ENCODE peak calls at places on chromosomes 7 and 10, in eight cellular contexts. C, H, K, E, A, U, B and Y are unnamed samples.

GRCh38 chr7:42597296-42597695 is 314.6 kb downstream of the C7orf25 start:
- DNase-seq in B (no peak), U (no peak), K (no peak), E (no peak), H (no peak), A (no peak), C (no peak), Y (no peak)

GRCh38 chr7:108083980-108084379 is 46.2 kb downstream of the LAMB4 start:
- DNase-seq in K (peak; percentile 44), U (no peak), E (no peak), B (no peak), A (no peak), C (no peak), H (peak; percentile 53), Y (no peak)

GRCh38 chr10:104306897-104307296 is 31.4 kb downstream of the ITPRIP start:
- DNase-seq in C (peak; percentile 84), K (no peak), B (no peak), H (no peak), E (no peak), U (no peak), A (no peak), Y (no peak)

GRCh38 chr7:131604841-131605279 is 48.4 kb upstream of the PODXL start:
- DNase-seq in K (peak; percentile 79), A (no peak), U (no peak), C (no peak), E (peak; percentile 81), H (peak; percentile 75), B (peak; percentile 80), Y (no peak)

GRCh38 chr7:37031571-37032257 is 307.4 kb upstream of the AOAH start:
- DNase-seq in E (peak; percentile 68), C (peak; percentile 54), B (peak; percentile 98), U (peak; percentile 37), K (peak; percentile 97), H (peak; percentile 100), A (no peak), Y (no peak)

GRCh38 chr10:18010050-18010449 is 58.3 kb downstream of the SLC39A12 start:
- DNase-seq in K (peak; percentile 40), H (peak; percentile 71), A (no peak), B (no peak), C (no peak), E (no peak), U (no peak), Y (no peak)

GRCh38 chr10:58868736-58869435 is 307.6 kb upstream of the PHYHIPL start:
- DNase-seq in C (no peak), K (no peak), E (no peak), H (peak; percentile 47), A (no peak), U (no peak), B (no peak), Y (no peak)

GRCh38 chr10:118286051-118286838 is 55.9 kb downstream of the FAM204A start:
- DNase-seq in C (peak; percentile 24), K (no peak), A (no peak), B (no peak), U (no peak), H (no peak), E (no peak), Y (no peak)

GRCh38 chr7:149865437-149865836 is 8.3 kb upstream of the ATP6V0E2 start:
- DNase-seq in U (no peak), H (peak; percentile 20), K (no peak), E (no peak), B (no peak), C (no peak), A (peak; percentile 75), Y (no peak)

GRCh38 chr10:19843487-19843886 is 27.3 kb downstream of the PLXDC2 start:
- DNase-seq in A (no peak), B (no peak), H (peak; percentile 77), E (no peak), C (no peak), U (no peak), K (no peak), Y (no peak)

DNA sequence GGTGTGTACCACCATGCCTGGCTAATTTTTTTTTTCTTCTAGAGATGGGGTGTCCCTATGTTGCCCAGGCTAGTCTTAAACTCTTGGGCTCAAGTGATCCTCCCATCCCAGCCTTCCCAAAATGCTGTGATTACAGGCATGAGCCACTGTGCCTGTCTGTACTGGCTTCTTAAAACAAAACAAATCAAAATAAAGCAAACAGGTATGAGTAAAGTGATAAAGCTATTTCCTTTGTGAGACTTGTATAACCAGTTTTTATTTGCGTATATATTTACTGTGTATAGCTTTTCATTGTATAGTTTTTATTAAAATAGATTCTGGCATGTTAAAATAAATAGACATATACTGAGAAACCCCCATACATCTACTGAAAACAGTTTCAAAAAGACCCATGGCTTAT is 14.3 kb downstream of the LCOR start:
- DNase-seq in U (no peak), B (peak; percentile 43), E (no peak), C (no peak), A (no peak), H (no peak), K (peak; percentile 34), Y (no peak)
- H3K79me2 ChIP-seq in U (peaks cover 95% of the 10 kb centered on the region), B (peaks cover 90% of the 10 kb centered on the region), E (peaks cover 21% of the 10 kb centered on the region), C (peaks cover 100% of the 10 kb centered on the region), A (peaks cover 98% of the 10 kb centered on the region), H (peaks cover 79% of the 10 kb centered on the region), K (peaks cover 96% of the 10 kb centered on the region), Y (peaks cover 95% of the 10 kb centered on the region)

GRCh38 chr7:22934023-22934422 is 79.9 kb downstream of the HYCC1 start:
- DNase-seq in E (no peak), K (no peak), H (no peak), A (no peak), C (no peak), U (no peak), B (no peak), Y (no peak)

GRCh38 chr7:22934473-22935065 is 79.4 kb downstream of the HYCC1 start:
- DNase-seq in B (no peak), A (no peak), C (no peak), U (no peak), E (no peak), K (no peak), H (peak; percentile 86), Y (no peak)

GRCh38 chr7:22935269-22935668 is 78.7 kb downstream of the HYCC1 start:
- DNase-seq in B (no peak), H (no peak), U (no peak), E (no peak), A (no peak), K (no peak), C (peak; percentile 4), Y (no peak)

GRCh38 chr7:22931011-22931410 is 82.9 kb downstream of the HYCC1 start:
- DNase-seq in E (no peak), U (no peak), C (no peak), A (no peak), B (no peak), K (no peak), H (no peak), Y (no peak)

GRCh38 chr7:22932896-22933295 is 81.0 kb downstream of the HYCC1 start:
- DNase-seq in A (no peak), K (no peak), U (no peak), B (no peak), C (no peak), E (no peak), H (peak; percentile 50), Y (no peak)
- H3K27ac ChIP-seq in A (no peak overlapping the region), K (no peak overlapping the region), U (no peak overlapping the region), B (no peak overlapping the region), C (no peak overlapping the region), E (no peak overlapping the region), H (no peak overlapping the region), Y (no peak overlapping the region)

DNA sequence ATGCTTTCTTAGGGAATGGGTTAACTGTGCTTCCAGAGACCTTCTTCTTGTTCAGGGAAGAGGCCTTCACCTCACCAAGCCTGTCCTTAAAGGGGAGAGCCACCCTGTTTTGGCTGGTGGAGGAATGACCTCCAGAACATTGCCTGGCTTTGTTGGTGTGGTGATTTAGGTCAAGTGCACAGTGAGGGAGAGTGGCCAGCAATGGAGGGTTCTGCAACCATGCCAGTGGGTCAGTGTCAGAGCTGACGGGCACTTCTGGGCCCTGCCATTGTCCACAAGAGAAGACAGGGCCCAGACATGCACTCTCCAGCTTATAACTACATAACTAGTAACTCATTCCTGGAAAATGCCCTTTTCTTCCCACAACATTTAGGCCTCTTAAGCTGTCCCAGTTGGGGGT is 238.5 kb upstream of the AKR1E2 start:
- DNase-seq in K (no peak), B (no peak), H (no peak), A (no peak), U (no peak), C (no peak), E (no peak), Y (no peak)
- H4K20me1 ChIP-seq in K (no peaks in the 10 kb centered on the region), B (no peaks in the 10 kb centered on the region), H (no peaks in the 10 kb centered on the region), A (no peaks in the 10 kb centered on the region), U (no peaks in the 10 kb centered on the region), C (no peaks in the 10 kb centered on the region), E (no peaks in the 10 kb centered on the region), Y (no peaks in the 10 kb centered on the region)

DNA sequence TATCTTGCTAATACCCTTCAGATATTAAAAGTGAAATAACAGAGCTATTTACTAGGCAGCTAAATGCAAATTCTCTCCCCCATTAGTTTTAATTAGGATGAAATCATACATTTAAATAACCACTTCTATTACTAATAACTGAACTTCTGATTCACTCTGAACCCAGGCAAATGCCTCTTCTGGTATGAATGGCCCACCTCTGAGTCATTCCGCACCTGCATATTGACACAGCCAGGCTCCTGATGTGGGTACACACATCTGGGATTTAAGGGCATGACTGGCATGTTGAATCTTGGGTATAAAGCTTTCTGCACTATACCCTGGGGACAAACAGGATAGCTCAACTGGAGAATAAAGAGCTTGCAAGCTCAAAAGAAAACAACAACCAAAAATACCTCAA is 140.9 kb downstream of the AUTS2 start:
- DNase-seq in E (no peak), B (peak; percentile 52), H (peak; percentile 43), A (peak; percentile 25), K (no peak), U (no peak), C (no peak), Y (peak; percentile 79)
- H3K79me2 ChIP-seq in E (no peaks in the 10 kb centered on the region), B (no peaks in the 10 kb centered on the region), H (no peaks in the 10 kb centered on the region), A (peaks cover 69% of the 10 kb centered on the region), K (no peaks in the 10 kb centered on the region), U (no peaks in the 10 kb centered on the region), C (no peaks in the 10 kb centered on the region), Y (no peaks in the 10 kb centered on the region)